ENCODE peak calls at places on chromosomes 11 and 22, in eight cellular contexts. A, G, L, J, Y, F, D and R are unnamed samples.

GRCh38 chr22:49583886-49584505 is 243.7 kb downstream of the BRD1 start:
- DNase-seq in A (no peak), G (peak), L (no peak), J (no peak), Y (no peak), F (no peak), D (no peak), R (no peak)

GRCh38 chr11:114738954-114739353 is 60.6 kb downstream of the NXPE2 start:
- DNase-seq in A (no peak), G (peak), L (no peak), J (peak), Y (no peak), F (peak), D (peak), R (no peak)

GRCh38 chr22:17706451-17706900 is 67.8 kb downstream of the BID start:
- DNase-seq in A (peak), G (peak), L (no peak), J (peak), Y (peak), F (no peak), D (no peak), R (no peak)

GRCh38 chr11:1852885-1853284 is at the start of gene LSP1:
- DNase-seq in A (no peak), G (peak), L (no peak), J (no peak), Y (no peak), F (no peak), D (no peak), R (no peak)

GRCh38 chr22:47918276-47918928 is 1156.0 kb downstream of the TBC1D22A start:
- DNase-seq in A (no peak), G (peak), L (no peak), J (no peak), Y (no peak), F (no peak), D (no peak), R (no peak)

GRCh38 chr11:4809246-4809645 is 5.1 kb upstream of the OR52R1 start:
- DNase-seq in A (no peak), G (no peak), L (no peak), J (no peak), Y (no peak), F (no peak), D (no peak), R (no peak)

GRCh38 chr11:45919276-45919675 is 1.6 kb upstream of the PEX16 start:
- DNase-seq in A (no peak), G (no peak), L (no peak), J (no peak), Y (no peak), F (no peak), D (no peak), R (no peak)

GRCh38 chr22:27238935-27239510 is 562.5 kb downstream of the MN1 start:
- DNase-seq in A (peak), G (no peak), L (no peak), J (peak), Y (peak), F (no peak), D (no peak), R (no peak)

GRCh38 chr11:69352181-69352580 is 58.2 kb downstream of the MYEOV start:
- DNase-seq in A (no peak), G (no peak), L (no peak), J (peak), Y (no peak), F (no peak), D (no peak), R (no peak)

GRCh38 chr11:74480683-74481417 is 12.7 kb downstream of the LIPT2 start:
- DNase-seq in A (no peak), G (no peak), L (no peak), J (no peak), Y (no peak), F (no peak), D (no peak), R (no peak)

GRCh38 chr11:75946531-75947530 is 131.8 kb downstream of the UVRAG start:
- DNase-seq in A (no peak), G (no peak), L (no peak), J (peak), Y (peak), F (peak), D (no peak), R (no peak)

GRCh38 chr22:45552580-45553332 is 50.1 kb downstream of the FBLN1 start:
- DNase-seq in A (peak), G (peak), L (no peak), J (no peak), Y (peak), F (peak), D (no peak), R (no peak)

GRCh38 chr11:69007978-69008381 is 5.1 kb downstream of the MRGPRF start:
- DNase-seq in A (no peak), G (no peak), L (no peak), J (no peak), Y (no peak), F (no peak), D (no peak), R (no peak)

GRCh38 chr11:45097721-45098493 is 48.5 kb upstream of the PRDM11 start:
- DNase-seq in A (no peak), G (peak), L (no peak), J (peak), Y (no peak), F (peak), D (no peak), R (peak)

GRCh38 chr11:6667733-6668374 is 12.2 kb upstream of the DCHS1 start:
- DNase-seq in A (no peak), G (no peak), L (no peak), J (peak), Y (no peak), F (peak), D (no peak), R (no peak)

GRCh38 chr11:17410606-17411379 is 22.3 kb upstream of the KCNJ11 start:
- DNase-seq in A (no peak), G (peak), L (no peak), J (peak), Y (no peak), F (no peak), D (no peak), R (no peak)

GRCh38 chr11:67458266-67458665 is 3.1 kb downstream of the CABP4 start:
- DNase-seq in A (no peak), G (no peak), L (no peak), J (no peak), Y (no peak), F (no peak), D (no peak), R (no peak)

GRCh38 chr22:30077279-30077678 is 3.0 kb upstream of the HORMAD2 start:
- DNase-seq in A (no peak), G (no peak), L (no peak), J (no peak), Y (no peak), F (no peak), D (no peak), R (no peak)

GRCh38 chr11:69965821-69966582 is 112.1 kb upstream of the ANO1 start:
- DNase-seq in A (no peak), G (peak), L (no peak), J (no peak), Y (no peak), F (no peak), D (no peak), R (no peak)

GRCh38 chr22:44197271-44197670 is 16.5 kb downstream of the PARVG start:
- DNase-seq in A (no peak), G (no peak), L (no peak), J (no peak), Y (no peak), F (no peak), D (no peak), R (no peak)

GRCh38 chr11:111665779-111666178 is 63.5 kb downstream of the SIK2 start:
- DNase-seq in A (no peak), G (no peak), L (no peak), J (peak), Y (peak), F (peak), D (no peak), R (no peak)

GRCh38 chr22:43885319-43885671 is 6.5 kb downstream of the PNPLA5 start:
- DNase-seq in A (no peak), G (no peak), L (no peak), J (no peak), Y (no peak), F (no peak), D (no peak), R (no peak)

GRCh38 chr11:58938398-58938797 is 890 bp upstream of the GLYATL1 start:
- DNase-seq in A (no peak), G (no peak), L (no peak), J (no peak), Y (no peak), F (no peak), D (no peak), R (no peak)

GRCh38 chr11:108115495-108116140 is 5.7 kb upstream of the ACAT1 start:
- DNase-seq in A (no peak), G (peak), L (no peak), J (peak), Y (peak), F (peak), D (no peak), R (no peak)